ENCODE peak calls at places on chromosomes 7 and 10, in four cellular contexts. W is HuH-7.5, U is left ventricle myocardium superior, C is heart right ventricle. J is an unnamed sample.

GRCh38 chr10:88553116-88553752 is 29.9 kb downstream of the RNLS start:
- DNase-seq in U (no peak), W (no peak), C (no peak), J (peak; percentile 61)

GRCh38 chr10:28089467-28089866 is 90.6 kb upstream of the ODAD2 start:
- DNase-seq in C (no peak), W (no peak), U (no peak), J (peak; percentile 59)

GRCh38 chr10:36393800-36394199 is 731.6 kb upstream of the ANKRD30A start:
- DNase-seq in C (no peak), U (no peak), W (no peak), J (peak; percentile 1)

GRCh38 chr10:95353123-95353522 is 62.3 kb upstream of the PDLIM1 start:
- DNase-seq in W (no peak), U (no peak), C (no peak), J (no peak)

GRCh38 chr7:142860968-142861367 is 6.1 kb downstream of the EPHB6 start:
- DNase-seq in C (no peak), W (no peak), U (no peak), J (no peak)

GRCh38 chr7:105713488-105714465 is 132.5 kb upstream of the EFCAB10 start:
- DNase-seq in W (no peak), U (peak; percentile 42), C (no peak), J (no peak)

GRCh38 chr10:113228570-113228969 is 278.5 kb downstream of the TCF7L2 start:
- DNase-seq in C (no peak), U (no peak), W (no peak), J (no peak)

GRCh38 chr10:58844680-58845079 is 331.8 kb upstream of the PHYHIPL start:
- DNase-seq in W (no peak), U (no peak), C (no peak), J (no peak)

GRCh38 chr10:3406556-3406955 is 234.0 kb upstream of the PITRM1 start:
- DNase-seq in W (no peak), U (no peak), C (no peak), J (no peak)

GRCh38 chr7:127486654-127487053 is 94.1 kb upstream of the ZNF800 start:
- DNase-seq in U (no peak), W (no peak), C (no peak), J (no peak)

GRCh38 chr7:30430300-30430699 is 48.3 kb downstream of the NOD1 start:
- DNase-seq in W (no peak), U (no peak), C (no peak), J (no peak)

GRCh38 chr7:33721895-33722294 is 183.4 kb upstream of the BMPER start:
- DNase-seq in U (no peak), W (no peak), C (no peak), J (no peak)

GRCh38 chr10:79403441-79404230 is 41.8 kb downstream of the ZCCHC24 start:
- DNase-seq in W (no peak), U (peak; percentile 73), C (peak; percentile 69), J (no peak)

GRCh38 chr7:102450242-102450641 is 14.4 kb downstream of the ALKBH4 start:
- DNase-seq in W (no peak), U (no peak), C (no peak), J (no peak)